ENCODE peak calls at places on chromosomes 5 and 9, in five cellular contexts. One of them, this sample, is unnamed.

GRCh38 chr5:36403601-36404311 is 102.1 kb upstream of the RANBP3L start:
- DNase-seq in LHCN-M2: peak
- DNase-seq in midbrain: peak
- DNase-seq in psoas muscle: peak
- DNase-seq in NCI-H1105: no peak
- DNase-seq in this sample: peak

GRCh38 chr9:8648271-8648670 is 848.7 kb upstream of the DMAC1 start:
- DNase-seq in LHCN-M2: no peak
- DNase-seq in midbrain: no peak
- DNase-seq in psoas muscle: no peak
- DNase-seq in NCI-H1105: no peak
- DNase-seq in this sample: no peak

GRCh38 chr9:92455217-92455616 is 27.1 kb downstream of the ASPN start:
- DNase-seq in LHCN-M2: no peak
- DNase-seq in midbrain: no peak
- DNase-seq in psoas muscle: no peak
- DNase-seq in NCI-H1105: no peak
- DNase-seq in this sample: no peak

GRCh38 chr5:128645582-128645981 is 107.5 kb upstream of the FBN2 start:
- DNase-seq in LHCN-M2: no peak
- DNase-seq in midbrain: no peak
- DNase-seq in psoas muscle: no peak
- DNase-seq in NCI-H1105: no peak
- DNase-seq in this sample: no peak

GRCh38 chr9:136546697-136547481 is 1.0 kb upstream of the NOTCH1 start:
- DNase-seq in LHCN-M2: peak
- DNase-seq in midbrain: peak
- DNase-seq in psoas muscle: peak
- DNase-seq in NCI-H1105: peak
- DNase-seq in this sample: no peak

GRCh38 chr5:3694819-3695218 is 99.2 kb downstream of the IRX1 start:
- DNase-seq in LHCN-M2: no peak
- DNase-seq in midbrain: no peak
- DNase-seq in psoas muscle: no peak
- DNase-seq in NCI-H1105: no peak
- DNase-seq in this sample: no peak

GRCh38 chr9:38181866-38182265 is 112.8 kb upstream of the SHB start:
- DNase-seq in LHCN-M2: no peak
- DNase-seq in midbrain: no peak
- DNase-seq in psoas muscle: no peak
- DNase-seq in NCI-H1105: no peak
- DNase-seq in this sample: no peak

GRCh38 chr5:34529581-34530331 is 126.4 kb upstream of the RAI14 start:
- DNase-seq in LHCN-M2: no peak
- DNase-seq in midbrain: no peak
- DNase-seq in psoas muscle: no peak
- DNase-seq in NCI-H1105: no peak
- DNase-seq in this sample: no peak

GRCh38 chr5:159906957-159907356 is 9.3 kb upstream of the ADRA1B start:
- DNase-seq in LHCN-M2: no peak
- DNase-seq in midbrain: no peak
- DNase-seq in psoas muscle: no peak
- DNase-seq in NCI-H1105: no peak
- DNase-seq in this sample: no peak

GRCh38 chr5:170389250-170389902 is at the start of gene KCNMB1:
- DNase-seq in LHCN-M2: no peak
- DNase-seq in midbrain: no peak
- DNase-seq in psoas muscle: no peak
- DNase-seq in NCI-H1105: no peak
- DNase-seq in this sample: no peak

GRCh38 chr9:84137968-84138367 is 157.4 kb downstream of the RMI1 start:
- DNase-seq in LHCN-M2: no peak
- DNase-seq in midbrain: no peak
- DNase-seq in psoas muscle: no peak
- DNase-seq in NCI-H1105: no peak
- DNase-seq in this sample: no peak

GRCh38 chr9:11016081-11016480 is 403.3 kb upstream of the PTPRD start:
- DNase-seq in LHCN-M2: no peak
- DNase-seq in midbrain: no peak
- DNase-seq in psoas muscle: no peak
- DNase-seq in NCI-H1105: no peak
- DNase-seq in this sample: no peak

GRCh38 chr5:14123974-14124482 is 19.1 kb upstream of the TRIO start:
- DNase-seq in LHCN-M2: no peak
- DNase-seq in midbrain: no peak
- DNase-seq in psoas muscle: no peak
- DNase-seq in NCI-H1105: peak
- DNase-seq in this sample: no peak

GRCh38 chr5:41575110-41575779 is 64.8 kb upstream of the PLCXD3 start:
- DNase-seq in LHCN-M2: no peak
- DNase-seq in midbrain: no peak
- DNase-seq in psoas muscle: no peak
- DNase-seq in NCI-H1105: no peak
- DNase-seq in this sample: no peak

GRCh38 chr5:164191240-164191639 is 685.8 kb downstream of the MAT2B start:
- DNase-seq in LHCN-M2: peak
- DNase-seq in midbrain: no peak
- DNase-seq in psoas muscle: no peak
- DNase-seq in NCI-H1105: no peak
- DNase-seq in this sample: no peak

GRCh38 chr9:135288054-135288453 is 191.5 kb upstream of the PPP1R26 start:
- DNase-seq in LHCN-M2: no peak
- DNase-seq in midbrain: no peak
- DNase-seq in psoas muscle: no peak
- DNase-seq in NCI-H1105: no peak
- DNase-seq in this sample: no peak

GRCh38 chr9:122619996-122620395 is 5.5 kb downstream of the OR1Q1 start:
- DNase-seq in LHCN-M2: no peak
- DNase-seq in midbrain: no peak
- DNase-seq in psoas muscle: no peak
- DNase-seq in NCI-H1105: no peak
- DNase-seq in this sample: no peak

GRCh38 chr5:177303121-177303924 is at the start of the genes PRELID1 and RAB24:
- DNase-seq in LHCN-M2: peak
- DNase-seq in midbrain: peak
- DNase-seq in psoas muscle: peak
- DNase-seq in NCI-H1105: peak
- DNase-seq in this sample: peak

GRCh38 chr5:169139381-169140125 is 161.4 kb downstream of the SLIT3 start:
- DNase-seq in LHCN-M2: no peak
- DNase-seq in midbrain: no peak
- DNase-seq in psoas muscle: no peak
- DNase-seq in NCI-H1105: no peak
- DNase-seq in this sample: no peak

GRCh38 chr5:140840978-140841962 is at the start of gene PCDHA8:
- DNase-seq in LHCN-M2: no peak
- DNase-seq in midbrain: peak
- DNase-seq in psoas muscle: no peak
- DNase-seq in NCI-H1105: no peak
- DNase-seq in this sample: peak

GRCh38 chr5:151825445-151825844 is 53.7 kb downstream of the G3BP1 start:
- DNase-seq in LHCN-M2: peak
- DNase-seq in midbrain: peak
- DNase-seq in psoas muscle: peak
- DNase-seq in NCI-H1105: peak
- DNase-seq in this sample: peak

GRCh38 chr9:34459941-34460340 is 1.3 kb downstream of the DNAI1 start:
- DNase-seq in LHCN-M2: peak
- DNase-seq in midbrain: no peak
- DNase-seq in psoas muscle: no peak
- DNase-seq in NCI-H1105: no peak
- DNase-seq in this sample: no peak

GRCh38 chr9:135811796-135812195 is 95.5 kb downstream of the CAMSAP1 start:
- DNase-seq in LHCN-M2: peak
- DNase-seq in midbrain: peak
- DNase-seq in psoas muscle: no peak
- DNase-seq in NCI-H1105: peak
- DNase-seq in this sample: peak

GRCh38 chr5:175254155-175254554 is 189.8 kb downstream of the DRD1 start:
- DNase-seq in LHCN-M2: no peak
- DNase-seq in midbrain: peak
- DNase-seq in psoas muscle: no peak
- DNase-seq in NCI-H1105: no peak
- DNase-seq in this sample: peak

GRCh38 chr5:154603978-154604679 is 126.1 kb upstream of the HAND1 start:
- DNase-seq in LHCN-M2: peak
- DNase-seq in midbrain: no peak
- DNase-seq in psoas muscle: no peak
- DNase-seq in NCI-H1105: no peak
- DNase-seq in this sample: no peak

GRCh38 chr9:134034215-134035040 is 9.1 kb downstream of the BRD3OS start:
- DNase-seq in LHCN-M2: no peak
- DNase-seq in midbrain: no peak
- DNase-seq in psoas muscle: no peak
- DNase-seq in NCI-H1105: no peak
- DNase-seq in this sample: peak

GRCh38 chr5:59496524-59497134 is 396.9 kb downstream of the PDE4D start:
- DNase-seq in LHCN-M2: no peak
- DNase-seq in midbrain: no peak
- DNase-seq in psoas muscle: no peak
- DNase-seq in NCI-H1105: no peak
- DNase-seq in this sample: no peak